ENCODE peak calls at places on chromosomes 4 and X, in four cellular contexts. I, P, O and T are unnamed samples.

GRCh38 chrX:86981326-86981890 is 536.2 kb upstream of the KLHL4 start:
- DNase-seq in I (no peak), P (no peak), O (no peak), T (no peak)

GRCh38 chrX:129650821-129651510 is 3.8 kb downstream of the APLN start:
- DNase-seq in I (no peak), P (no peak), O (no peak), T (no peak)

GRCh38 chrX:140477987-140478386 is 26.9 kb downstream of the SOX3 start:
- DNase-seq in I (no peak), P (no peak), O (no peak), T (no peak)

GRCh38 chr4:186392017-186392416 is 126.0 kb downstream of the F11 start:
- DNase-seq in I (no peak), P (no peak), O (no peak), T (no peak)

GRCh38 chr4:95181446-95182306 is 367.1 kb downstream of the UNC5C start:
- DNase-seq in I (peak), P (no peak), O (no peak), T (peak)

GRCh38 chr4:24510091-24510490 is 74.3 kb downstream of the DHX15 start:
- DNase-seq in I (no peak), P (no peak), O (no peak), T (no peak)

GRCh38 chr4:181618896-181619295 is 624.3 kb upstream of the TENM3 start:
- DNase-seq in I (no peak), P (no peak), O (no peak), T (no peak)

GRCh38 chrX:37420179-37420578 is 71.0 kb downstream of the PRRG1 start:
- DNase-seq in I (no peak), P (no peak), O (no peak), T (no peak)

GRCh38 chr4:140019619-140020367 is 134.2 kb downstream of the MAML3 start:
- DNase-seq in I (no peak), P (no peak), O (no peak), T (no peak)

GRCh38 chr4:84965558-84966381 is 720 bp downstream of the WDFY3 start:
- DNase-seq in I (peak), P (no peak), O (no peak), T (peak)

GRCh38 chr4:13599159-13599558 is 28.4 kb downstream of the BOD1L1 start:
- DNase-seq in I (no peak), P (no peak), O (no peak), T (no peak)

GRCh38 chr4:4986856-4987255 is 32.4 kb downstream of the CYTL1 start:
- DNase-seq in I (no peak), P (no peak), O (no peak), T (no peak)

GRCh38 chr4:154475800-154476199 is 15.8 kb downstream of the DCHS2 start:
- DNase-seq in I (no peak), P (no peak), O (no peak), T (no peak)

GRCh38 chrX:152079768-152080167 is 58.6 kb downstream of the MAGEA10 start:
- DNase-seq in I (no peak), P (no peak), O (no peak), T (no peak)